ENCODE peak calls at places on chromosomes 11 and 22, in six cellular contexts. S is lung, H is breast epithelium, R is H1, E is GM23338, X is ascending aorta. J is an unnamed sample. For H3K4me1, the result is how much of the 10 kb centered on the place peaks cover.

GRCh38 chr11:19279455-19279854 is 38.7 kb upstream of the E2F8 start:
- DNase-seq in X (no peak), S (no peak), E (peak), R (peak), H (no peak), J (no peak)

GRCh38 chr22:19974935-19975706 is 33.5 kb upstream of the TXNRD2 start:
- DNase-seq in H (no peak), R (no peak), S (no peak), E (peak), X (no peak), J (no peak)

GRCh38 chr22:19628038-19628776 is 86.1 kb upstream of the SEPTIN5 start:
- DNase-seq in X (no peak), H (no peak), R (no peak), E (no peak), S (no peak), J (no peak)

GRCh38 chr22:30245985-30246901 is at the start of gene LIF:
- DNase-seq in R (peak), E (peak), S (no peak), H (no peak), X (no peak), J (no peak)

GRCh38 chr22:31825513-31825912 is 71.7 kb downstream of the DEPDC5 start:
- DNase-seq in S (no peak), R (no peak), X (no peak), E (no peak), H (no peak), J (no peak)

GRCh38 chr11:45385844-45386243 is 99.7 kb upstream of the SYT13 start:
- DNase-seq in H (no peak), R (no peak), X (no peak), S (no peak), E (no peak), J (no peak)

GRCh38 chr11:11584446-11584810 is 37.4 kb downstream of the GALNT18 start:
- DNase-seq in S (peak), E (no peak), X (no peak), R (peak), H (no peak), J (no peak)

GRCh38 chr11:119509969-119510401 is 87.0 kb upstream of the THY1 start:
- DNase-seq in E (no peak), R (no peak), H (no peak), S (no peak), X (no peak), J (peak)

GRCh38 chr11:59358020-59358419 is 675 bp upstream of the OR5AN1 start:
- DNase-seq in S (no peak), X (no peak), H (no peak), E (no peak), R (no peak), J (no peak)

GRCh38 chr22:27625769-27626674 is 175.5 kb downstream of the MN1 start:
- DNase-seq in R (no peak), X (no peak), E (no peak), S (no peak), H (no peak), J (peak)
- H3K4me1 ChIP-seq in R (under half), X (under half), E (under half), S (under half), H (under half), J (under half)

DNA sequence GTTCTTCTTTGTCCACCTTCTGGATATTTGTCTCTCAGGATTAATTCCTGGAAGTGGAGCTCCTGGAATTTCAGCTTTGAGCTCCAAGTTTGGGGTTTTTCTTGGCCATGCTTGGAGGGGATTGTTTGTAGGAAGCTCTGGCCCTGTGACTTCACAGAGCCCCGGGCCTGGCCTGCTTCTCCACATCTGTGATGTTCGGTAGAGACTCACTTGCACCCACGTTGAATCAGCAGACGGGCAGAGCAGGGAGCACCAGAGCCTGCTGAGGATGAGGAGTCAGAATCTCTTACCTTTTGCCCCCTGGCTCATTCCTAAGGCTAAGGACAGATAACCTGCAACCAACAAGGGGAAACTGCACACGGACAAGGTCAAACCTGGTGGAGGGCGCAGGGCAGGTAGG is 35.6 kb downstream of the LRRC32 start:
- DNase-seq in H (no peak), R (no peak), S (no peak), E (no peak), X (no peak), J (no peak)
- TF ChIP-seq CTCF in H (no peak), R (no peak), S (no peak), E (no peak), X (no peak), J (no peak)

DNA sequence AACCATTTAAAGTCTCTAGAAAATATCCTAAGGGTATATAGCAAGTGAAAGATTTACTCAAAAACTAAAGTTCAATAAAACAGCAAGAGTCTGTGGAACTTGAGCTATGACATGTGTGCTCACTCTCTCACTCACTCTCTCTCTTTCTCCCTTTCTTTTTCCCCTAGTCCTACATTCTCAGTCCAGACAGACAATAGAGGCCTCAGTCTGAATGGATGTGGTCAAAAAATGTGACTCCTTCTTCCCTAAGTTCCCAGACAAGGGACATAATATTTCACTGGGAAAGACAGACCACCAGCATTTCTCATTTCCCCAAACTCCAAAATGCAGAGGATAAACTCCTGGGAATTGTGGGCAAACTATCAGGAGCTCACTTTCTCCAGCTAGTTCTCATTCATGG is 17.6 kb upstream of the APLNR start:
- DNase-seq in E (no peak), R (no peak), X (no peak), H (no peak), S (no peak), J (no peak)
- H3K4me1 ChIP-seq in E (under half), R (under half), X (under half), H (under half), S (under half), J (under half)

GRCh38 chr11:108901359-108901758 is 236.5 kb downstream of the DDX10 start:
- DNase-seq in S (no peak), E (no peak), H (no peak), R (no peak), X (no peak), J (no peak)
- TF ChIP-seq CTCF in S (no peak), E (no peak), H (no peak), R (no peak), X (no peak), J (no peak)

GRCh38 chr11:61762216-61762615 is 9.8 kb downstream of the MYRF start:
- DNase-seq in E (no peak), X (no peak), R (no peak), S (no peak), H (no peak), J (no peak)
- H3K4me1 ChIP-seq in E (under half), X (under half), R (under half), S (under half), H (under half), J (under half)

GRCh38 chr11:70569173-70569890 is 171.0 kb downstream of the CTTN start:
- DNase-seq in R (peak), S (no peak), X (no peak), E (no peak), H (no peak), J (no peak)

GRCh38 chr11:70567680-70568503 is 169.6 kb downstream of the CTTN start:
- DNase-seq in E (peak), R (no peak), X (no peak), H (no peak), S (no peak), J (peak)

GRCh38 chr11:70569996-70570692 is 171.8 kb downstream of the CTTN start:
- DNase-seq in X (no peak), S (no peak), R (no peak), E (no peak), H (no peak), J (no peak)

GRCh38 chr11:70566768-70567530 is 168.6 kb downstream of the CTTN start:
- DNase-seq in R (no peak), E (no peak), X (no peak), S (no peak), H (no peak), J (no peak)

DNA sequence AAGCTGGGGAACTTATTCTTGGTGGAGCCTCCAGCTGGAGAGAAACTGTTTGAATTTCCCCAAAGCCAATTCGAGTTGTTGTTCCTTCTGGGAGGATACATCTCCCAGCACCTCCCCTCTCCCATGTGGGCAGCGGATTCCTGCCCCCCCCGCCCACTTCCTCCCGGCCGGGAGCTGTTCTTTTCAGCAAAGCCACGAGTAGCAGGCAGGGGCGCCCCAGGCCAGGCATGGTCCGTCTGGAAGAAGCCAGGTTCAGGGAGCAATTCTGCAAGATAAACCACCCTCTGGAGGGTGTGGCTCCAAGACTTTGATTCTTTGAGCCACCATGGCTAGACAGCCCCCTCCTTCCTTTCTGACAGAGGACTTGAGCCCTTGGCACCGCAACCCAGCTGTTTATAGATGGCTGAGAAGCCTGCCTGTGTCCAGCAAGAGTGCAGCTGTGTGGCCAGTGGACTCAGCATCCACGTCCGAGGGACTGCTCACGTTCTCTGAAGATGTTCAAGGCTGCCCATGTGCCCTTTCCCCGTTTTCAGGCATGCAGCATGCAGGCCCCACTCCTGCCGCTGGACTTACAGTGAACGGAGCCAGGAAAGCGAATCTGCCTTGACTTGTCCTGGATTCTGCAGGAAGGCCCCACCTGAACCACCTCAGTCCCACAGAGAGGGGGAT is 170.3 kb downstream of the CTTN start:
- DNase-seq in S (no peak), X (no peak), E (peak), R (peak), H (peak), J (no peak)
- TF ChIP-seq CTCF in S (no peak), X (peak), E (no peak), R (peak), H (no peak), J (no peak)

GRCh38 chr11:75814369-75814685 is 683 bp upstream of the UVRAG start:
- DNase-seq in E (no peak), R (no peak), S (no peak), X (no peak), H (no peak), J (no peak)

GRCh38 chr11:75812542-75813040 is 2.4 kb upstream of the UVRAG start:
- DNase-seq in R (no peak), S (no peak), E (peak), X (no peak), H (no peak), J (peak)

GRCh38 chr11:75814686-75815344 is at the start of gene UVRAG:
- DNase-seq in R (peak), H (peak), S (peak), E (peak), X (peak), J (peak)

GRCh38 chr11:75813126-75813525 is 1.9 kb upstream of the UVRAG start:
- DNase-seq in S (no peak), E (no peak), X (no peak), R (no peak), H (no peak), J (peak)

GRCh38 chr11:75813622-75814039 is 1.4 kb upstream of the UVRAG start:
- DNase-seq in R (no peak), H (no peak), S (no peak), X (no peak), E (no peak), J (no peak)
- H3K4me1 ChIP-seq in R (under half), H (under half), S (under half), X (under half), E (under half), J (under half)

DNA sequence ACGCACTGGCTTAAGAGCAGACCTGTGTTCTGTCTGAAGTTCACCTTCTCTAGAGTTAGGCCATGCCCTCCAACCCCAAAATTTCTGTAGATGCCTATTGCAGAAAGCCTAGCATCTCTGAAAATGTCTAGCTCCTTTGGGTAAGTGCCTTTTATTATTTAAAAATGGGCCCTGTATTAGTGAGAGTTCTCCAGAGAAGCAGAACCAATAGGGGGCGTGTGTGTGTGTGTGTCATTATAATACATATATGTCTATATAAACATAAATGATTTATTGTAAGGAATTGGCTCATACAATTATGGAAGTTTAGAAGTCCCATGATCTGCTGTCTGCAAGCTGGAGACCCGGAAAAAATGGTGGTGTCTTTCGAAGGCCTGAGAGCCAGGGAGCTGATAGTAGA is 144.7 kb downstream of the TTC17 start:
- DNase-seq in X (no peak), H (no peak), E (peak), R (peak), S (no peak), J (no peak)
- TF ChIP-seq CTCF in X (no peak), H (no peak), E (peak), R (no peak), S (no peak), J (no peak)

GRCh38 chr11:115873813-115874212 is 369.6 kb upstream of the CADM1 start:
- DNase-seq in R (no peak), X (no peak), E (no peak), S (no peak), H (no peak), J (no peak)
- H3K4me1 ChIP-seq in R (under half), X (under half), E (under half), S (under half), H (under half), J (under half)

J was measured in adrenal gland.